ENCODE peak calls at places on chromosomes 16 and 17, in six cellular contexts. O, Z, F, K, W and R are unnamed samples.
A peak's percentile ranks its signal among the peaks of the same experiment; 100 is the strongest.

GRCh38 chr17:68085751-68086445 is 50.4 kb downstream of the KPNA2 start:
- DNase-seq in Z (peak; percentile 16), O (peak; percentile 21), W (peak; percentile 32), F (no peak), K (peak; percentile 61), R (no peak)

GRCh38 chr17:4204676-4205075 is 59.1 kb downstream of the ANKFY1 start:
- DNase-seq in K (no peak), O (no peak), F (no peak), W (peak; percentile 64), Z (no peak), R (peak; percentile 99)

GRCh38 chr16:31528726-31529397 is 1.2 kb downstream of the AHSP start:
- DNase-seq in K (no peak), F (no peak), W (peak; percentile 32), O (peak; percentile 70), Z (no peak), R (peak; percentile 28)

GRCh38 chr17:28993645-28994426 is 12.0 kb downstream of the SEZ6 start:
- DNase-seq in F (no peak), K (no peak), W (no peak), Z (no peak), O (no peak), R (no peak)

GRCh38 chr17:42720996-42721583 is 23.8 kb downstream of the EZH1 start:
- DNase-seq in O (peak; percentile 87), K (peak; percentile 82), Z (peak; percentile 83), W (peak; percentile 87), F (peak; percentile 80), R (peak; percentile 81)

GRCh38 chr17:27239046-27239445 is 54.9 kb upstream of the WSB1 start:
- DNase-seq in O (no peak), W (no peak), K (no peak), F (no peak), Z (no peak), R (no peak)

GRCh38 chr17:79214459-79214858 is 139.8 kb downstream of the ENGASE start:
- DNase-seq in Z (no peak), F (no peak), W (no peak), O (no peak), K (no peak), R (no peak)

GRCh38 chr17:78998311-78999055 is 11.1 kb downstream of the CANT1 start:
- DNase-seq in O (no peak), F (peak; percentile 66), K (no peak), Z (no peak), W (no peak), R (peak; percentile 13)

GRCh38 chr17:36066365-36066945 is 2.4 kb downstream of the CCL18 start:
- DNase-seq in F (no peak), Z (no peak), W (no peak), O (no peak), K (no peak), R (no peak)

GRCh38 chr17:32350662-32351418 is 883 bp downstream of the ZNF207 start:
- DNase-seq in Z (peak; percentile 50), O (peak; percentile 49), F (peak; percentile 38), K (peak; percentile 73), W (peak; percentile 71), R (peak; percentile 91)

GRCh38 chr17:77214743-77215142 is 74.0 kb downstream of the SEC14L1 start:
- DNase-seq in O (peak; percentile 79), K (no peak), Z (peak; percentile 70), W (peak; percentile 49), F (peak; percentile 67), R (peak; percentile 54)

GRCh38 chr17:73476890-73477350 is 165.1 kb upstream of the CDC42EP4 start:
- DNase-seq in K (no peak), W (no peak), O (no peak), F (no peak), Z (no peak), R (no peak)

GRCh38 chr16:30113711-30114333 is 485 bp upstream of the GDPD3 start:
- DNase-seq in F (no peak), Z (no peak), O (no peak), W (no peak), K (no peak), R (peak; percentile 63)

GRCh38 chr17:77990301-77990700 is 31.8 kb downstream of the TNRC6C start:
- DNase-seq in Z (no peak), O (no peak), K (no peak), F (no peak), W (no peak), R (no peak)

GRCh38 chr16:17283022-17283421 is 187.7 kb downstream of the XYLT1 start:
- DNase-seq in Z (no peak), W (no peak), K (no peak), O (no peak), F (no peak), R (no peak)

GRCh38 chr16:13376174-13376573 is 474.8 kb downstream of the SHISA9 start:
- DNase-seq in O (no peak), K (no peak), F (no peak), Z (no peak), W (no peak), R (no peak)

GRCh38 chr16:85573696-85574641 is 39.2 kb upstream of the GSE1 start:
- DNase-seq in F (no peak), K (no peak), O (no peak), W (peak; percentile 80), Z (no peak), R (peak; percentile 66)
- TF ChIP-seq EZH2phosphoT487 in F (no peak), K (no peak), O (no peak), W (no peak), Z (no peak), R (no peak)

DNA sequence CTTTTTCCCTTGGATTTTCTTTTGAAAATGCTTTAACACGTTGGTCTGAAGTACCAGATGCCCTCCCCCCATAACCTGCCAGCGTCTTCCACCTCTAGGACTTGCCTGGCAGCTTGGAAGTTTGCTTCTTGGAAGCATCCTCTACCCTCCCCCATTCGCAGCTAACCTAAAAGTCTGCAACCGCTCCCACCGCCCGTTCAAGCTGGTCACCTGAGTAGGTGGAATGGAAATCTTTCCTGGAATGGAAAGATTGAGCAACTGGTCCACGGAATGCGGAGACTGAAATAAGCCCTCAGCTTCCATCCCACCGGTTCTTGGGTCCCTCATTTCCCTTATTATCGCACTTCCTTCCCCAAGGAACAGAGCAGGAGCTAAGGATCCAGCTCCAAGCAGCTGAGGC is 31.4 kb downstream of the HS3ST3B1 start:
- DNase-seq in F (no peak), W (no peak), O (peak; percentile 77), Z (no peak), K (no peak), R (no peak)
- H3K4me1 ChIP-seq in F (no peaks in the 10 kb centered on the region), W (peaks cover 3% of the 10 kb centered on the region), O (peaks cover 66% of the 10 kb centered on the region), Z (peaks cover 63% of the 10 kb centered on the region), K (no peaks in the 10 kb centered on the region), R (peaks cover 17% of the 10 kb centered on the region)

GRCh38 chr17:8068736-8069586 is 18.6 kb downstream of the ALOX12B start:
- DNase-seq in Z (no peak), W (no peak), K (no peak), O (no peak), F (no peak), R (no peak)
- H3K27me3 ChIP-seq in Z (peaks cover 95% of the 10 kb centered on the region), W (peaks cover 38% of the 10 kb centered on the region), K (peaks cover 94% of the 10 kb centered on the region), O (peaks cover 98% of the 10 kb centered on the region), F (peaks cover 22% of the 10 kb centered on the region), R (peaks cover 62% of the 10 kb centered on the region)

GRCh38 chr17:10724546-10725195 is 5.2 kb downstream of the TMEM220 start:
- DNase-seq in Z (no peak), K (no peak), W (peak; percentile 63), F (no peak), O (no peak), R (no peak)
- TF ChIP-seq EZH2phosphoT487 in Z (no peak), K (no peak), W (no peak), F (no peak), O (no peak), R (no peak)

GRCh38 chr17:19464033-19465026 is 53.3 kb downstream of the RNF112 start:
- DNase-seq in O (no peak), F (no peak), Z (no peak), W (no peak), K (no peak), R (peak; percentile 52)

GRCh38 chr17:19457830-19458271 is 46.8 kb downstream of the RNF112 start:
- DNase-seq in K (no peak), W (no peak), O (peak; percentile 59), F (no peak), Z (peak; percentile 62), R (no peak)

GRCh38 chr17:19461681-19462080 is 50.6 kb downstream of the RNF112 start:
- DNase-seq in O (no peak), W (no peak), Z (no peak), F (no peak), K (no peak), R (no peak)

GRCh38 chr17:19461139-19461538 is 50.1 kb downstream of the RNF112 start:
- DNase-seq in W (no peak), O (peak; percentile 93), Z (peak; percentile 53), F (no peak), K (peak; percentile 82), R (no peak)

DNA sequence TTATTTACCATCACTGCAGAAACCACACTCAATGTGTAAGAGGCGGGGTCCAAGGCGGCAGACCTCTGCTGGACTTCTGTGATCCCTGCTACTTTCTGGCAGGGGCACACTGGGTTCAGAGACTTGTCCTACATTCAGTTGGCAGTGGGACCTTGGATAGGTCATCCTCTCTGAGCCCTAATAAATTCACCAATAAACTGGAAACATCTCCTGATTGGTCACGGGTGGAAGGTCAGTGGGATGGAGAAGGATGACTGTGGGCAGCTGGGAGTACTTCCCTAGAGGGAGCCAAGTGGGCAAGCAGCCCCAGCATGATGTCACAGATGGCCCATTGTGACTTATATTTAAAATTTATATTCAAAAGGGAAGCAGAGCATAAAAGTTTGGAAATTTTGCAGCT is 49.7 kb downstream of the RNF112 start:
- DNase-seq in W (no peak), Z (no peak), K (no peak), F (no peak), O (peak; percentile 34), R (peak; percentile 24)
- H3K4me1 ChIP-seq in W (peaks cover 3% of the 10 kb centered on the region), Z (peaks cover 74% of the 10 kb centered on the region), K (peaks cover 39% of the 10 kb centered on the region), F (no peaks in the 10 kb centered on the region), O (peaks cover 58% of the 10 kb centered on the region), R (no peaks in the 10 kb centered on the region)

GRCh38 chr16:708959-709358 is 3.4 kb upstream of the FBXL16 start:
- DNase-seq in F (no peak), W (no peak), Z (no peak), O (no peak), K (no peak), R (no peak)
- H3K27me3 ChIP-seq in F (peaks cover 33% of the 10 kb centered on the region), W (peaks cover 59% of the 10 kb centered on the region), Z (peaks cover 99% of the 10 kb centered on the region), O (peaks cover 70% of the 10 kb centered on the region), K (peaks cover 58% of the 10 kb centered on the region), R (peaks cover 24% of the 10 kb centered on the region)

GRCh38 chr17:52606590-52606989 is 448.1 kb upstream of the CA10 start:
- DNase-seq in Z (no peak), F (no peak), K (no peak), W (no peak), O (no peak), R (no peak)

GRCh38 chr17:52604105-52604504 is 445.6 kb upstream of the CA10 start:
- DNase-seq in F (no peak), O (no peak), W (no peak), Z (no peak), K (no peak), R (no peak)

GRCh38 chr17:52606098-52606497 is 447.6 kb upstream of the CA10 start:
- DNase-seq in O (no peak), W (no peak), K (no peak), F (peak; percentile 58), Z (no peak), R (peak; percentile 0)
- TF ChIP-seq EZH2phosphoT487 in O (no peak), W (no peak), K (no peak), F (no peak), Z (no peak), R (no peak)